ENCODE peak calls at places on chromosomes 5 and 9, in six cellular contexts. Q is body of pancreas, N is transverse colon, H is IMR-90, S is lower leg skin, K is ovary. B is an unnamed sample.
A peak's percentile ranks its signal among the peaks of the same experiment; 100 is the strongest.

GRCh38 chr9:16964228-16964627 is 93.8 kb upstream of the BNC2 start:
- DNase-seq in Q (no peak), N (no peak), H (peak; percentile 100), S (no peak), K (no peak), B (no peak)

GRCh38 chr9:114248274-114248673 is 74.6 kb upstream of the ORM1 start:
- DNase-seq in Q (no peak), N (no peak), H (no peak), S (no peak), K (no peak), B (no peak)

GRCh38 chr9:22008662-22009562 is at the start of gene CDKN2B:
- DNase-seq in Q (peak; percentile 96), N (peak; percentile 97), H (peak; percentile 94), S (peak; percentile 91), K (peak; percentile 91), B (peak; percentile 94)

GRCh38 chr9:93061791-93062299 is 3.3 kb downstream of the SUSD3 start:
- DNase-seq in Q (no peak), N (peak; percentile 74), H (no peak), S (no peak), K (peak; percentile 56), B (no peak)

GRCh38 chr5:100901851-100902341 is 1.2 kb downstream of the ST8SIA4 start:
- DNase-seq in Q (peak; percentile 18), N (peak; percentile 53), H (no peak), S (peak; percentile 50), K (peak; percentile 20), B (no peak)

GRCh38 chr9:92147030-92147853 is 32.0 kb upstream of the SPTLC1 start:
- DNase-seq in Q (peak; percentile 35), N (peak; percentile 41), H (peak; percentile 94), S (peak; percentile 55), K (peak; percentile 82), B (no peak)

GRCh38 chr9:86202338-86202882 is 57.0 kb downstream of the C9orf153 start:
- DNase-seq in Q (peak; percentile 18), N (no peak), H (peak; percentile 61), S (no peak), K (no peak), B (no peak)

GRCh38 chr5:135113323-135113722 is 79.3 kb upstream of the PITX1 start:
- DNase-seq in Q (no peak), N (no peak), H (no peak), S (no peak), K (no peak), B (no peak)

GRCh38 chr5:134547579-134547978 is 22.1 kb downstream of the JADE2 start:
- DNase-seq in Q (peak; percentile 68), N (no peak), H (peak; percentile 93), S (no peak), K (peak; percentile 56), B (peak; percentile 41)

GRCh38 chr5:177176175-177176704 is 42.7 kb downstream of the NSD1 start:
- DNase-seq in Q (no peak), N (no peak), H (no peak), S (no peak), K (no peak), B (no peak)

GRCh38 chr5:78627766-78628165 is 20.8 kb downstream of the LHFPL2 start:
- DNase-seq in Q (no peak), N (no peak), H (peak; percentile 54), S (no peak), K (no peak), B (no peak)

GRCh38 chr9:138097501-138097991 is 220.0 kb downstream of the CACNA1B start:
- DNase-seq in Q (no peak), N (no peak), H (no peak), S (no peak), K (no peak), B (no peak)

GRCh38 chr5:151664694-151665583 is 21.8 kb downstream of the SPARC start:
- DNase-seq in Q (no peak), N (no peak), H (peak; percentile 91), S (no peak), K (peak; percentile 63), B (no peak)

GRCh38 chr5:14167211-14167845 is 24.2 kb downstream of the TRIO start:
- DNase-seq in Q (no peak), N (no peak), H (peak; percentile 70), S (no peak), K (no peak), B (no peak)

GRCh38 chr9:109775516-109775915 is 4.5 kb upstream of the PALM2AKAP2 start:
- DNase-seq in Q (no peak), N (no peak), H (peak; percentile 76), S (no peak), K (no peak), B (no peak)

GRCh38 chr5:169114466-169114865 is 186.5 kb downstream of the SLIT3 start:
- DNase-seq in Q (no peak), N (no peak), H (no peak), S (no peak), K (no peak), B (no peak)

GRCh38 chr5:38286038-38286437 is 27.7 kb downstream of the EGFLAM start:
- DNase-seq in Q (no peak), N (no peak), H (no peak), S (no peak), K (no peak), B (no peak)

GRCh38 chr9:127154390-127155191 is 32.2 kb upstream of the ANGPTL2 start:
- DNase-seq in Q (no peak), N (peak; percentile 30), H (peak; percentile 35), S (no peak), K (peak; percentile 48), B (no peak)

GRCh38 chr9:128554155-128554862 is 1.9 kb downstream of the SPTAN1 start:
- DNase-seq in Q (peak; percentile 34), N (peak; percentile 49), H (peak; percentile 93), S (peak; percentile 42), K (peak; percentile 64), B (no peak)

GRCh38 chr5:107570805-107571531 is 99.8 kb downstream of the EFNA5 start:
- DNase-seq in Q (peak; percentile 18), N (peak; percentile 55), H (no peak), S (no peak), K (no peak), B (no peak)

DNA sequence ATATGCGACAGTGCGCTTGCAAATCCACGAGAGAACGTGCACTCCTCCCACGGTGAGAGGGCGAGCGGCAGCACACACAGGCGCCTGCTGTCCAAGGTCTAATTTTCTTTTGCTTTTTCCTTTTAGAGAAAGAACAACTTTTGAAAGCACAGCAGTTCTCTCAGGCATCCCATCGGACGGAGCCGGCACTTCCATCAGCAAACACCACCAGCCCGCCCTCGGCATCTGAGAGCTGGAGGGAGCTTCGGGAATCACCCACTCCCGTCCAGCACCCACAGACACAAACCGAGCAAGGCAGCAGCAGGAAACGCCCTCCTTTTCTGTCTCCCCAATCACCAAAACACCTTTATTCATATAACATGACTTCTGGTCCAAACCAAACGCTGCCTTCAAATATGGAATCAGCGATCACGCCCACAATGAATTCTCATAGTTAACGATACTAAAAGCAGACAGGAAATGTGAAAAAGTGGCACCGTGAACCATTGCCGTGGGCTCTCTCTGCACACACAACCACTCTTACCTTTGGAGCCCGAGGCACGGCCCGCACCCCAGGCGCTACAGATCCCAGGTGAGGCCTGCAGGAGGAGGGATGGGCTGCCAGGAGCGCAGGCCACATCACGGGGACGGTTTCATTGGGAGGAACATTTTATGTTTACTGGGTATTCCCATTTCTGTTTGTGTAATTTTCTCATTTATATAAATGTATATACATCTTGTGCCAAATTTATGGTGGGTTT is 14.2 kb downstream of the LPCAT1 start:
- DNase-seq in Q (no peak), N (no peak), H (no peak), S (no peak), K (peak; percentile 10), B (no peak)
- TF ChIP-seq POLR2A in Q (no peak), N (no peak), H (no peak), S (no peak), K (no peak), B (no peak)

DNA sequence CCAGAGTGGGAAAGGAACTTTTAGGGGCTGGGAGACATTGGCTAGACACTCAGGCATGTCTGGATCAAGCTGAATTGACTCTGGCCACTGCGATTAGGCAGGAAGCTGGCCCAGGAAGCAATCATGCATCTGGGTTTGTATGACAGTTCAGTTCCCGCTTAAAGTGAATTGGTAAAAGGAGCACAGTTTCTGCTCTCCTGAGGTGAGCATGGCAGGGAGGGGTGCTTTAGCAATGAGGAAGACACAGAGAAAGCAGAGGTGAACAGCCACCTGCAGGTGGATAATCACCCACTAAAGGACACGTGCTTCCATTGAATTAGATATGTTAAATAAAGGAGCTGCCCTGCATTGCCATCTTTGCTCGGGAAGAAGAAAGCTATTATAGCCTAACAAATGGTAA is 248.1 kb upstream of the MAP3K1 start:
- DNase-seq in Q (no peak), N (no peak), H (no peak), S (no peak), K (no peak), B (no peak)
- TF ChIP-seq POLR2A in Q (no peak), N (no peak), H (no peak), S (no peak), K (no peak), B (no peak)

GRCh38 chr9:125631391-125632085 is 75.5 kb downstream of the MAPKAP1 start:
- DNase-seq in Q (no peak), N (peak; percentile 20), H (peak; percentile 57), S (no peak), K (no peak), B (peak; percentile 12)
- TF ChIP-seq POLR2A in Q (no peak), N (no peak), H (no peak), S (no peak), K (no peak), B (no peak)

GRCh38 chr5:86814907-86815306 is 197.2 kb downstream of the COX7C start:
- DNase-seq in Q (no peak), N (no peak), H (no peak), S (no peak), K (no peak), B (no peak)

DNA sequence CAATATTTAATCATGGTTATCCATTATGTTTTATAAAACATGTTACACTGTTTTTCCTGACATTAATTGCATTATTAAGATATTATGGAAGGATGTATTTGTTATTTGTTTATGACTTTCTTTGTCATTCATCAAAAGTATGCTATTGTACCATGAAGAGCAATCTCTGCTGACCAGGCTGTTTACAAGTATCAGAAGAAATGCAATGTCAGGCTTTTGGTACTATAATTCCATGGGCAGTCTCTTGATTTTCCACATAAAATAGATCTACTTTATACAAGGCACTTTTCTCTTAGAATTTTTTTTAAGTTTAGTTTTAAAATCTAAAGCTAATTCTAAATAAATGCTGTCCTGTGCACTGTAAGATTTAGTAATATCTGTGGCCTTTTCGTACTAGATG is 196.6 kb downstream of the COX7C start:
- DNase-seq in Q (no peak), N (no peak), H (no peak), S (no peak), K (no peak), B (no peak)
- TF ChIP-seq POLR2A in Q (no peak), N (no peak), H (no peak), S (no peak), K (no peak), B (no peak)

B was measured in prostate gland.